ENCODE peak calls at places on chromosomes 16 and 17, in eight cellular contexts. R is psoas muscle; E is breast epithelium; O is ascending aorta; D is ovary; X is WERI-Rb-1; C is body of pancreas; B is CD8-positive, alpha-beta T cell. P is an unnamed sample.

GRCh38 chr17:18981642-18982424 is 22.7 kb downstream of the FAM83G start:
- DNase-seq in R (no peak), E (no peak), O (no peak), D (no peak), X (no peak), C (peak; percentile 82), B (no peak), P (no peak)

GRCh38 chr16:89700649-89701424 is 668 bp downstream of the SPATA2L start:
- DNase-seq in R (no peak), E (peak; percentile 66), O (no peak), D (peak; percentile 58), X (peak; percentile 34), C (peak; percentile 86), B (peak; percentile 67), P (peak; percentile 38)

GRCh38 chr16:383326-384020 is 1.7 kb upstream of the PGAP6 start:
- DNase-seq in R (no peak), E (peak; percentile 65), O (no peak), D (no peak), X (no peak), C (peak; percentile 90), B (no peak), P (peak; percentile 32)

GRCh38 chr17:51496378-51496777 is 236.0 kb downstream of the UTP18 start:
- DNase-seq in R (no peak), E (no peak), O (no peak), D (no peak), X (no peak), C (no peak), B (no peak), P (no peak)

GRCh38 chr17:60524463-60525346 is 1.3 kb downstream of the APPBP2 start:
- DNase-seq in R (no peak), E (no peak), O (no peak), D (no peak), X (no peak), C (no peak), B (no peak), P (no peak)

GRCh38 chr17:57954421-57955182 is 610 bp downstream of the CUEDC1 start:
- DNase-seq in R (peak; percentile 85), E (no peak), O (no peak), D (peak; percentile 78), X (peak; percentile 73), C (peak; percentile 75), B (no peak), P (no peak)

GRCh38 chr17:53628011-53628410 is 194.7 kb upstream of the KIF2B start:
- DNase-seq in R (no peak), E (no peak), O (no peak), D (no peak), X (no peak), C (no peak), B (no peak), P (no peak)

GRCh38 chr16:12356622-12357365 is 380.3 kb downstream of the SNX29 start:
- DNase-seq in R (no peak), E (no peak), O (no peak), D (no peak), X (no peak), C (no peak), B (no peak), P (no peak)

GRCh38 chr16:55640714-55641327 is 15.0 kb upstream of the SLC6A2 start:
- DNase-seq in R (no peak), E (no peak), O (no peak), D (no peak), X (no peak), C (no peak), B (no peak), P (no peak)

GRCh38 chr16:84084570-84085270 is 32.0 kb downstream of the MBTPS1 start:
- DNase-seq in R (peak; percentile 41), E (peak; percentile 43), O (no peak), D (peak; percentile 65), X (peak; percentile 61), C (peak; percentile 80), B (peak; percentile 74), P (peak; percentile 55)

GRCh38 chr16:87416826-87417471 is 24.8 kb downstream of the MAP1LC3B start:
- DNase-seq in R (no peak), E (no peak), O (no peak), D (peak; percentile 53), X (no peak), C (peak; percentile 30), B (no peak), P (peak; percentile 13)

GRCh38 chr17:37413875-37414519 is 7.3 kb downstream of the TADA2A start:
- DNase-seq in R (no peak), E (no peak), O (no peak), D (no peak), X (no peak), C (no peak), B (no peak), P (no peak)

GRCh38 chr17:47288531-47289116 is 35.0 kb downstream of the ITGB3 start:
- DNase-seq in R (no peak), E (no peak), O (no peak), D (no peak), X (no peak), C (no peak), B (no peak), P (no peak)

GRCh38 chr16:9138731-9139501 is 47.5 kb downstream of the HAPSTR1 start:
- DNase-seq in R (peak; percentile 63), E (peak; percentile 30), O (peak; percentile 18), D (peak; percentile 63), X (peak; percentile 89), C (peak; percentile 65), B (peak; percentile 76), P (peak; percentile 47)

GRCh38 chr16:14529010-14529669 is 100.9 kb downstream of the PARN start:
- DNase-seq in R (peak; percentile 71), E (peak; percentile 56), O (peak; percentile 16), D (peak; percentile 87), X (peak; percentile 55), C (peak; percentile 85), B (peak; percentile 60), P (peak; percentile 27)

GRCh38 chr16:80463776-80464175 is 77.0 kb upstream of the DYNLRB2 start:
- DNase-seq in R (no peak), E (no peak), O (no peak), D (no peak), X (no peak), C (no peak), B (no peak), P (no peak)

GRCh38 chr16:67198238-67198734 is 645 bp upstream of the ELMO3 start:
- DNase-seq in R (no peak), E (no peak), O (no peak), D (no peak), X (no peak), C (peak; percentile 53), B (no peak), P (no peak)

GRCh38 chr17:42979511-42980273 is at the start of gene PTGES3L:
- DNase-seq in R (peak; percentile 76), E (no peak), O (no peak), D (no peak), X (peak; percentile 88), C (peak; percentile 50), B (no peak), P (peak; percentile 4)

GRCh38 chr16:71912483-71912882 is 17.2 kb downstream of the IST1 start:
- DNase-seq in R (no peak), E (no peak), O (no peak), D (no peak), X (no peak), C (no peak), B (no peak), P (no peak)
- H3K9me3 ChIP-seq in R (no peaks in the 10 kb centered on the region), E (no peaks in the 10 kb centered on the region), O (no peaks in the 10 kb centered on the region), D (no peaks in the 10 kb centered on the region), X (no peaks in the 10 kb centered on the region), C (no peaks in the 10 kb centered on the region), B (no peaks in the 10 kb centered on the region), P (no peaks in the 10 kb centered on the region)

DNA sequence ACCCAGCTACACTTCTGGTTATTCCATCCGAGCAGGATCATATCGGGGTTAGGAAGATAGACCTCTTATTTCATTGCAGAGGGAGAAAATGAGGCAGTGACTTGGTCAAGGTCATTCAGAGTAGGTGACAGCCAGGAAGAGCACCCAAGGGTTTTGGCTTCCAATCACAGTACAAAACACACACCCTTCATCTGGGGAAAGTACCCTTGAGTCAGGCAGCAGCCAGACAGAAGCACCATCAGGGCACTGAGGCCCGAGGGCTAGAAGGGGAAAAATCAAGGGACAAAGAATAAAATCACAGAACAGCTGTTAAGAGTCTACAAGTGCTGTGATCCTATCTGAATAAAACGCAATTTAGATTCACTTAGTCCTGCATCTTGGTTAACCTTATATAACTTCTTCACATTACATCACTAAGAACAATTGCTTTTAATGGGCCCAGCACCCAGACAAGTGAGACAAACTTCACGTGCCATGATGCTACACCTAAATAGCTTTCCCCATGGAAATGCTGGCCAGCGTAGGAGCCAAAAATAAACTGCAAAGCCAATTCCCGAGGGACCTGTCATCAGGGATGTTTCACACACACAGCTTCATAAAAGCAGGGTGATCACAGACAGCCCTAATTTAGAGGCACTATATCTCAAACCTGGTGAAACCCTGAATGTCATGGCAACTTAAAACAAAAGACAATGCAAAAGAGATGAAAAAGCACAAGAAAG is 4.9 kb downstream of the UBE2O start:
- DNase-seq in R (no peak), E (no peak), O (no peak), D (no peak), X (no peak), C (no peak), B (no peak), P (no peak)
- H3K27ac ChIP-seq in R (peak overlapping the region; percentile 73), E (no peak overlapping the region), O (no peak overlapping the region), D (no peak overlapping the region), X (no peak overlapping the region), C (no peak overlapping the region), B (no peak overlapping the region), P (no peak overlapping the region)

GRCh38 chr17:73711916-73712315 is 67.7 kb upstream of the SDK2 start:
- DNase-seq in R (no peak), E (no peak), O (no peak), D (no peak), X (no peak), C (no peak), B (no peak), P (no peak)

GRCh38 chr17:73715714-73716113 is 71.5 kb upstream of the SDK2 start:
- DNase-seq in R (no peak), E (no peak), O (no peak), D (no peak), X (no peak), C (no peak), B (no peak), P (no peak)

GRCh38 chr17:73711184-73711583 is 66.9 kb upstream of the SDK2 start:
- DNase-seq in R (no peak), E (no peak), O (no peak), D (no peak), X (no peak), C (no peak), B (no peak), P (no peak)

GRCh38 chr17:73710095-73710592 is 65.9 kb upstream of the SDK2 start:
- DNase-seq in R (peak; percentile 29), E (peak; percentile 39), O (no peak), D (peak; percentile 21), X (peak; percentile 91), C (peak; percentile 67), B (peak; percentile 80), P (peak; percentile 38)

DNA sequence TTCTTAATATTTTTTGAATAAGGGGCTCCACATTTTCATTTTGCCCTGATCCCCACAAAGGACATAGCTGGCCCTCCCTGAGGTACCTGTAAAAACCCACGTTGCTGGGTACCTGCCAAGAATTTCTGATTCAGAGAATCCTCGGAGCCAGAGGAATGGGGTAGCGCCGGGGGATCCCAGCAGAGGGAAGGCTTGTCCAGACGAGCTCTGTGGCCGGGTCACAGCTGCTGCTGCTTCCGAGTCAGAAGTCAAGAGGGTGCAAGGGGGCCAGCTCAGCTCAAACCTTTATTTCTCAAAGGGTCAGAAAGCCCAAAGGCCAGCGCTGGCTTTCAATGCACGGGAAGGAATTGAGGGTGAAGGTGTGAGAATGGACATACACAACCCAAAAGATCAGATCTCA is 68.9 kb upstream of the SDK2 start:
- DNase-seq in R (no peak), E (peak; percentile 33), O (no peak), D (no peak), X (peak; percentile 78), C (no peak), B (no peak), P (no peak)
- TF ChIP-seq CTCF in R (no peak), E (no peak), O (no peak), D (no peak), X (peak; percentile 69), C (no peak), B (no peak), P (no peak)

GRCh38 chr16:35931722-35932121 is 2472.3 kb downstream of the TP53TG3F start:
- DNase-seq in R (no peak), E (no peak), O (no peak), D (no peak), X (no peak), C (no peak), B (no peak), P (no peak)
- H3K9me3 ChIP-seq in R (peaks cover 14% of the 10 kb centered on the region), E (peaks cover 35% of the 10 kb centered on the region), O (peaks cover 4% of the 10 kb centered on the region), D (no peaks in the 10 kb centered on the region), X (no peaks in the 10 kb centered on the region), C (no peaks in the 10 kb centered on the region), B (peaks cover 10% of the 10 kb centered on the region), P (peaks cover 28% of the 10 kb centered on the region)

P was measured in CD4-positive, alpha-beta T cell.